ENCODE peak calls at places on chromosome 12, in six cellular contexts. X, Q, J, V, B and T are unnamed samples.

GRCh38 chr12:66678640-66679268 is at the start of gene GRIP1:
- DNase-seq in X (no peak), Q (no peak), J (no peak), V (no peak), B (no peak), T (no peak)

GRCh38 chr12:77124767-77125166 is 59.4 kb upstream of the E2F7 start:
- DNase-seq in X (no peak), Q (no peak), J (no peak), V (no peak), B (no peak), T (no peak)

GRCh38 chr12:111442301-111443045 is 36.8 kb downstream of the SH2B3 start:
- DNase-seq in X (no peak), Q (no peak), J (no peak), V (no peak), B (no peak), T (no peak)

GRCh38 chr12:46577063-46577776 is 204.6 kb upstream of the SLC38A2 start:
- DNase-seq in X (no peak), Q (no peak), J (peak), V (no peak), B (no peak), T (no peak)

GRCh38 chr12:16063728-16064127 is 152.6 kb downstream of the DERA start:
- DNase-seq in X (no peak), Q (peak), J (no peak), V (no peak), B (no peak), T (no peak)

GRCh38 chr12:12505544-12506501 is 56.8 kb downstream of the DUSP16 start:
- DNase-seq in X (no peak), Q (peak), J (peak), V (peak), B (peak), T (no peak)

GRCh38 chr12:78038541-78038940 is 207.8 kb downstream of the NAV3 start:
- DNase-seq in X (no peak), Q (no peak), J (no peak), V (no peak), B (no peak), T (no peak)

GRCh38 chr12:26400627-26401026 is 205.3 kb downstream of the SSPN start:
- DNase-seq in X (no peak), Q (no peak), J (no peak), V (no peak), B (no peak), T (no peak)

GRCh38 chr12:54749191-54749818 is 101.1 kb upstream of the DCD start:
- DNase-seq in X (peak), Q (peak), J (peak), V (peak), B (peak), T (peak)

GRCh38 chr12:66600805-66601392 is 78.0 kb downstream of the GRIP1 start:
- DNase-seq in X (no peak), Q (no peak), J (no peak), V (no peak), B (no peak), T (no peak)

GRCh38 chr12:103269962-103270361 is 225.8 kb downstream of the C12orf42 start:
- DNase-seq in X (no peak), Q (no peak), J (no peak), V (no peak), B (no peak), T (no peak)

GRCh38 chr12:127485528-127485927 is 781.4 kb upstream of the TMEM132C start:
- DNase-seq in X (no peak), Q (no peak), J (no peak), V (no peak), B (no peak), T (peak)

GRCh38 chr12:63093711-63094110 is 57.3 kb downstream of the AVPR1A start:
- DNase-seq in X (no peak), Q (no peak), J (no peak), V (no peak), B (no peak), T (no peak)

GRCh38 chr12:107992870-107993451 is 136.1 kb upstream of the WSCD2 start:
- DNase-seq in X (peak), Q (peak), J (peak), V (peak), B (peak), T (peak)

GRCh38 chr12:46771268-46771837 is 54.4 kb downstream of the SLC38A4 start:
- DNase-seq in X (no peak), Q (peak), J (no peak), V (no peak), B (no peak), T (no peak)

GRCh38 chr12:26346748-26347147 is 151.4 kb downstream of the SSPN start:
- DNase-seq in X (no peak), Q (no peak), J (no peak), V (no peak), B (no peak), T (peak)

GRCh38 chr12:109827566-109828550 is 5.3 kb downstream of the TRPV4 start:
- DNase-seq in X (no peak), Q (peak), J (no peak), V (no peak), B (no peak), T (peak)

GRCh38 chr12:103495783-103496456 is at the start of gene C12orf42:
- DNase-seq in X (peak), Q (peak), J (no peak), V (peak), B (peak), T (no peak)

GRCh38 chr12:119177724-119178380 is 879 bp upstream of the HSPB8 start:
- DNase-seq in X (no peak), Q (no peak), J (no peak), V (no peak), B (no peak), T (no peak)

GRCh38 chr12:48175613-48176416 is 7.6 kb upstream of the CCDC184 start:
- DNase-seq in X (no peak), Q (no peak), J (no peak), V (no peak), B (peak), T (no peak)

GRCh38 chr12:109675411-109675810 is 38.2 kb upstream of the FAM222A start:
- DNase-seq in X (no peak), Q (no peak), J (no peak), V (no peak), B (no peak), T (no peak)

GRCh38 chr12:81092053-81092452 is 14.2 kb downstream of the ACSS3 start:
- DNase-seq in X (no peak), Q (no peak), J (no peak), V (no peak), B (no peak), T (no peak)

GRCh38 chr12:44551631-44552030 is 324.5 kb downstream of the NELL2 start:
- DNase-seq in X (no peak), Q (no peak), J (no peak), V (no peak), B (no peak), T (no peak)

GRCh38 chr12:526089-526488 is 66.3 kb downstream of the B4GALNT3 start:
- DNase-seq in X (no peak), Q (no peak), J (no peak), V (no peak), B (no peak), T (peak)

GRCh38 chr12:86727151-86727550 is 471.0 kb upstream of the MGAT4C start:
- DNase-seq in X (no peak), Q (peak), J (no peak), V (no peak), B (no peak), T (no peak)

GRCh38 chr12:56029666-56030293 is 8.9 kb downstream of the IKZF4 start:
- DNase-seq in X (peak), Q (peak), J (peak), V (no peak), B (peak), T (peak)

GRCh38 chr12:8890313-8891084 is 23.8 kb upstream of the PHC1 start:
- DNase-seq in X (peak), Q (peak), J (peak), V (peak), B (peak), T (peak)

GRCh38 chr12:118065380-118065779 is 4.4 kb upstream of the WSB2 start:
- DNase-seq in X (no peak), Q (no peak), J (no peak), V (no peak), B (no peak), T (no peak)

GRCh38 chr12:19206493-19207077 is 77.1 kb downstream of the PLEKHA5 start:
- DNase-seq in X (no peak), Q (no peak), J (no peak), V (no peak), B (no peak), T (no peak)

GRCh38 chr12:10364839-10365681 is 24.8 kb downstream of the KLRK1 start:
- DNase-seq in X (peak), Q (peak), J (peak), V (peak), B (peak), T (peak)

GRCh38 chr12:10366875-10367274 is 23.0 kb downstream of the KLRK1 start:
- DNase-seq in X (no peak), Q (no peak), J (peak), V (no peak), B (no peak), T (peak)

GRCh38 chr12:10363922-10364838 is 25.7 kb downstream of the KLRK1 start:
- DNase-seq in X (peak), Q (peak), J (peak), V (peak), B (peak), T (peak)

GRCh38 chr12:10363665-10363921 is 26.2 kb downstream of the KLRK1 start:
- DNase-seq in X (no peak), Q (no peak), J (no peak), V (no peak), B (no peak), T (no peak)

GRCh38 chr12:10365716-10366433 is 24.0 kb downstream of the KLRK1 start:
- DNase-seq in X (no peak), Q (peak), J (no peak), V (no peak), B (peak), T (peak)
- TF ChIP-seq CTCF in X (no peak), Q (peak), J (no peak), V (no peak), B (peak), T (no peak)

GRCh38 chr12:32489070-32489469 is 89.7 kb downstream of the FGD4 start:
- DNase-seq in X (no peak), Q (no peak), J (no peak), V (no peak), B (no peak), T (no peak)

GRCh38 chr12:32494676-32495075 is 95.3 kb downstream of the FGD4 start:
- DNase-seq in X (no peak), Q (no peak), J (no peak), V (no peak), B (no peak), T (no peak)

GRCh38 chr12:32488132-32488531 is 88.8 kb downstream of the FGD4 start:
- DNase-seq in X (no peak), Q (no peak), J (no peak), V (no peak), B (no peak), T (no peak)

GRCh38 chr12:32493282-32493681 is 93.9 kb downstream of the FGD4 start:
- DNase-seq in X (no peak), Q (no peak), J (no peak), V (no peak), B (no peak), T (no peak)

DNA sequence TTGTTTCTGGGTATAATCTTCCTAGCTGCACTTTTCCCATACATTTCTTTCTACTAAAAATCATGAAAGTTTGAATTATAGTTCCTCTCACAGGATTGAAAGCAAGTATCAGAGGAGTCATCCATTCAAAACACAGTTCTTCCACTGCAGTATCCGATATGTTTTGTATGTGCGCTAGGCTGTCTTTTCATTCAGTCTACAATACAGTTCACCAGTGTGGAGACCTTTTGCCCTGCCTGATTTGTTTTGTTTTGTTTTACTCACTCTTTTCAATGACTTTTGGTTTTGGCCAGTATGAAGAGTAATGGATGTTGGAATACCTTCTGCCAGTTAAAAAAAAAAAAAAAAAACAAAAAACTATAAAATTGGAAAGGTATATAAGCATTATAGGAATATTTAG is 91.4 kb downstream of the FGD4 start:
- DNase-seq in X (no peak), Q (peak), J (no peak), V (no peak), B (no peak), T (no peak)
- H3K4me3 ChIP-seq in X (no peak), Q (no peak), J (no peak), V (no peak), B (no peak), T (no peak)

GRCh38 chr12:70608184-70608583 is 29.0 kb downstream of the PTPRB start:
- DNase-seq in X (no peak), Q (no peak), J (no peak), V (no peak), B (no peak), T (no peak)

GRCh38 chr12:70609739-70610491 is 27.3 kb downstream of the PTPRB start:
- DNase-seq in X (peak), Q (peak), J (no peak), V (no peak), B (peak), T (no peak)

GRCh38 chr12:70607107-70607506 is 30.1 kb downstream of the PTPRB start:
- DNase-seq in X (no peak), Q (peak), J (no peak), V (no peak), B (no peak), T (no peak)

GRCh38 chr12:70606001-70606400 is 31.2 kb downstream of the PTPRB start:
- DNase-seq in X (no peak), Q (peak), J (peak), V (no peak), B (no peak), T (no peak)

GRCh38 chr12:70609203-70609602 is 28.0 kb downstream of the PTPRB start:
- DNase-seq in X (no peak), Q (peak), J (no peak), V (no peak), B (peak), T (no peak)
- TF ChIP-seq MYC in X (no peak), Q (no peak), J (no peak), V (no peak), B (no peak), T (no peak)

GRCh38 chr12:106226884-106227640 is 20.8 kb downstream of the CKAP4 start:
- DNase-seq in X (peak), Q (peak), J (peak), V (no peak), B (peak), T (peak)

GRCh38 chr12:106227641-106228319 is 20.0 kb downstream of the CKAP4 start:
- DNase-seq in X (no peak), Q (no peak), J (peak), V (no peak), B (no peak), T (peak)

GRCh38 chr12:106220561-106220960 is 27.3 kb downstream of the CKAP4 start:
- DNase-seq in X (no peak), Q (no peak), J (no peak), V (no peak), B (no peak), T (no peak)

GRCh38 chr12:106223485-106224391 is 24.1 kb downstream of the CKAP4 start:
- DNase-seq in X (peak), Q (peak), J (peak), V (no peak), B (peak), T (peak)

DNA sequence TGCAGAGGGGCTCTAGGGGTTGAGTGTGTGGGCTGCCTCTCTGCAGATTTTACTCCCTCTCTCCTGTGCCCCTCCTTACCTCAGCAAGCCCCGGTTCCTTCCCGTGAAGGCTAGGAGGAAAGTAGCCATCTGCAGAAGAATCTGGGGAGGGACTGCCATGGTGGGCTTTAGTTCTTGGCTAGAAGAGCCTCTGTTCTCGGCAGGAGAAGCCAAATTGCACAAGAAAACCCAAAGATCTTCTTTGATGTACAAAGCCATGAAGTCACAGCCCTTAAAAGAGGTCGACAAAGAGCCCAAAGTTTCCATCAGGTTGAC is 23.5 kb downstream of the CKAP4 start:
- DNase-seq in X (no peak), Q (no peak), J (no peak), V (no peak), B (no peak), T (no peak)
- TF ChIP-seq CTCF in X (no peak), Q (no peak), J (no peak), V (no peak), B (no peak), T (no peak)

GRCh38 chr12:122949405-122949804 is 16.9 kb downstream of the ABCB9 start:
- DNase-seq in X (no peak), Q (no peak), J (no peak), V (no peak), B (no peak), T (no peak)
- H3K4me3 ChIP-seq in X (no peak), Q (no peak), J (no peak), V (no peak), B (no peak), T (no peak)

DNA sequence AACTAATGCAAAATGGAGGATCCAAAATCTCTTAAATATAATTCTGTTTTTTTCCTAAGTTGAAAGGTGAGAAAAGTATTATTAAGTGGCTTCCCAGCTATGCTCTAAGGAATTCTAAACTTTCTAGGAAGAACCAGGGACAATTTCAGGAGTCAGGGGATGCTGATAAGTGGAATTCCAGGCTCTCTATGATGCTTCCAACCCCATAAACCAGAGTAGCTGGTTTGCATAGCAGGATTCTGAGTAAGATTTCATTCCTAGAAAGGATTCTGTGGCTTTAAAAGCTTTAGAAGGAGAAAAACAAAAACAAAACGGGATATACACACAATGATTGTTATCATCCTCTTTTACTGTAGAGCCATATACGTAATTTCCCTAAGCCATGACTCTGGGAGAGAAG is 93.9 kb downstream of the SLC16A7 start:
- DNase-seq in X (no peak), Q (no peak), J (no peak), V (no peak), B (no peak), T (no peak)
- TF ChIP-seq MYC in X (no peak), Q (no peak), J (no peak), V (no peak), B (no peak), T (no peak)

DNA sequence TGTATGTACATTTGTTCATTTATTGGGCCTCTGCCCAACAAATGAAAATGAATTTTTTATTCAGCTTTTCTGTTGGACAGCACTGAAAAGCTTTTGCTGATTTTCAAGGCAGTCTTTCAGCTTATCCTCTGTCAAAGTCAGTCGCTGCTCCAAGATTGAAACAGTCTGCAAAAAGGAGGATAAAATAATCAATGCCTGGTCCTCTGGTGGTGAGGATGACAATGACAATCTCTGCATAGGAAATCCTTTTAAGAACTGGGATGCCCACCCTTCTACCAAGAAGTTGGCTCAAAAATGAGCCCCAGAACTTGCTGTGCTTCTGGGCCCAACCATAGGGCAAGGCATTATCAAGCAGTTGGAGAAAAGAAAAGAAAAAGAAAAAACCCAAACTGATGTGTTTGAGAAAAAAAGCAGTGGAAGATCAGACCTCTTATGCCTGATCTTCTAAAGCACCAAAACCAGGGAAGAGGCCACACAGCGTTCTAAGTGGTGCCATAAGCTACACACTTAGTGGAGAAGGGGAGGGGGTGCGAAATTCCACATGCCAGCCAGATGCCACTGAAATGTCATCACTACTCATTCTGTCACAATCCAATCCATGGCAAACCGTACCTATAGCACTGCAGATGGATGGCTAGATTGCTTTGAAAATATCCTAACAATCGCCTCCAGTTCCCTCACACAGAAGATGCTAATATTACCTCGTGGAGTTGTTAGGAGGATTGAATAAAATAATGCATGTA is 69.0 kb upstream of the DUSP6 start:
- DNase-seq in X (no peak), Q (no peak), J (no peak), V (no peak), B (no peak), T (no peak)
- TF ChIP-seq CTCF in X (no peak), Q (no peak), J (peak), V (no peak), B (no peak), T (peak)

GRCh38 chr12:52662093-52663006 is 10.3 kb upstream of the KRT2 start:
- DNase-seq in X (no peak), Q (no peak), J (no peak), V (no peak), B (peak), T (no peak)
- H3K4me3 ChIP-seq in X (no peak), Q (no peak), J (no peak), V (no peak), B (no peak), T (no peak)